ENCODE peak calls at places on chromosome 9, in five cellular contexts. U is fibroblast of mammary gland, P is dorsolateral prefrontal cortex, K is mammary epithelial cell, C is heart right ventricle. T is an unnamed sample.
A peak's percentile ranks its signal among the peaks of the same experiment; 100 is the strongest.

GRCh38 chr9:123387686-123388085 is 31.7 kb downstream of the CRB2 start:
- DNase-seq in U (no peak), P (no peak), K (no peak), C (no peak), T (no peak)

GRCh38 chr9:33795281-33795680 is at the start of gene PRSS3:
- DNase-seq in U (no peak), P (no peak), K (no peak), C (no peak), T (no peak)

GRCh38 chr9:136385015-136385414 is 11.5 kb upstream of the CARD9 start:
- DNase-seq in U (no peak), P (no peak), K (no peak), C (no peak), T (no peak)

GRCh38 chr9:128946945-128947422 is 419 bp downstream of the DOLK start:
- DNase-seq in U (peak; percentile 38), P (peak; percentile 50), K (peak; percentile 30), C (peak; percentile 21), T (no peak)

GRCh38 chr9:88587182-88587581 is 52.2 kb downstream of the NXNL2 start:
- DNase-seq in U (peak; percentile 64), P (no peak), K (no peak), C (no peak), T (no peak)

GRCh38 chr9:111036946-111037743 is 1.1 kb downstream of the LPAR1 start:
- DNase-seq in U (peak; percentile 56), P (no peak), K (peak; percentile 32), C (no peak), T (no peak)

GRCh38 chr9:100028201-100028784 is 70.5 kb downstream of the ERP44 start:
- DNase-seq in U (peak; percentile 78), P (peak; percentile 62), K (peak; percentile 53), C (peak; percentile 50), T (peak; percentile 86)

GRCh38 chr9:122346478-122347347 is 24.1 kb upstream of the PTGS1 start:
- DNase-seq in U (no peak), P (peak; percentile 42), K (no peak), C (peak; percentile 70), T (peak; percentile 51)

GRCh38 chr9:103522409-103522808 is 527.3 kb downstream of the CYLC2 start:
- DNase-seq in U (no peak), P (no peak), K (no peak), C (no peak), T (no peak)

GRCh38 chr9:93677061-93677571 is 100.7 kb downstream of the PHF2 start:
- DNase-seq in U (no peak), P (peak; percentile 28), K (no peak), C (no peak), T (peak; percentile 12)

GRCh38 chr9:84990416-84990815 is 320.9 kb downstream of the NTRK2 start:
- DNase-seq in U (no peak), P (peak; percentile 74), K (peak; percentile 98), C (no peak), T (no peak)

GRCh38 chr9:111037744-111038335 is 430 bp downstream of the LPAR1 start:
- DNase-seq in U (peak; percentile 30), P (no peak), K (peak; percentile 48), C (peak; percentile 34), T (peak; percentile 63)

GRCh38 chr9:136762915-136763648 is 1.2 kb downstream of the LCN15 start:
- DNase-seq in U (peak; percentile 17), P (no peak), K (no peak), C (peak; percentile 69), T (peak; percentile 87)

GRCh38 chr9:72089461-72090130 is 29.2 kb upstream of the C9orf57 start:
- DNase-seq in U (no peak), P (no peak), K (no peak), C (no peak), T (no peak)

GRCh38 chr9:136079211-136079915 is 15.7 kb downstream of the NACC2 start:
- DNase-seq in U (no peak), P (no peak), K (no peak), C (peak; percentile 23), T (no peak)

GRCh38 chr9:123120953-123121352 is 87.5 kb downstream of the GPR21 start:
- DNase-seq in U (no peak), P (no peak), K (no peak), C (no peak), T (no peak)

GRCh38 chr9:2082802-2083201 is 67.7 kb downstream of the SMARCA2 start:
- DNase-seq in U (peak; percentile 31), P (no peak), K (no peak), C (no peak), T (no peak)

GRCh38 chr9:117103711-117104110 is 311.1 kb downstream of the ASTN2 start:
- DNase-seq in U (no peak), P (no peak), K (no peak), C (no peak), T (no peak)

GRCh38 chr9:84140535-84141101 is 160.0 kb downstream of the RMI1 start:
- DNase-seq in U (peak; percentile 14), P (no peak), K (no peak), C (peak; percentile 21), T (peak; percentile 51)

GRCh38 chr9:25681270-25681669 is 3.0 kb upstream of the TUSC1 start:
- DNase-seq in U (peak; percentile 77), P (no peak), K (peak; percentile 22), C (no peak), T (no peak)

GRCh38 chr9:10259668-10260067 is 353.1 kb downstream of the PTPRD start:
- DNase-seq in U (no peak), P (no peak), K (no peak), C (no peak), T (no peak)
- TF ChIP-seq CTCF in U (no peak), P (no peak), K (no peak), C (no peak), T (no peak)

GRCh38 chr9:38662763-38663593 is 42.6 kb upstream of the ANKRD18A start:
- DNase-seq in U (peak; percentile 16), P (peak; percentile 72), K (no peak), C (no peak), T (peak; percentile 28)
- TF ChIP-seq CTCF in U (peak; percentile 33), P (peak; percentile 53), K (peak; percentile 49), C (peak; percentile 8), T (no peak)

GRCh38 chr9:69811329-69811989 is 9.2 kb upstream of the CFAP95 start:
- DNase-seq in U (no peak), P (no peak), K (no peak), C (no peak), T (no peak)

GRCh38 chr9:69812068-69813000 is 8.3 kb upstream of the CFAP95 start:
- DNase-seq in U (no peak), P (no peak), K (no peak), C (no peak), T (no peak)

GRCh38 chr9:69806642-69807041 is 14.0 kb upstream of the CFAP95 start:
- DNase-seq in U (no peak), P (no peak), K (no peak), C (no peak), T (no peak)

GRCh38 chr9:69805962-69806633 is 14.5 kb upstream of the CFAP95 start:
- DNase-seq in U (no peak), P (no peak), K (no peak), C (no peak), T (no peak)

GRCh38 chr9:69809304-69809863 is 11.2 kb upstream of the CFAP95 start:
- DNase-seq in U (peak; percentile 32), P (no peak), K (peak; percentile 17), C (no peak), T (no peak)
- TF ChIP-seq CTCF in U (peak; percentile 43), P (no peak), K (peak; percentile 38), C (no peak), T (no peak)

DNA sequence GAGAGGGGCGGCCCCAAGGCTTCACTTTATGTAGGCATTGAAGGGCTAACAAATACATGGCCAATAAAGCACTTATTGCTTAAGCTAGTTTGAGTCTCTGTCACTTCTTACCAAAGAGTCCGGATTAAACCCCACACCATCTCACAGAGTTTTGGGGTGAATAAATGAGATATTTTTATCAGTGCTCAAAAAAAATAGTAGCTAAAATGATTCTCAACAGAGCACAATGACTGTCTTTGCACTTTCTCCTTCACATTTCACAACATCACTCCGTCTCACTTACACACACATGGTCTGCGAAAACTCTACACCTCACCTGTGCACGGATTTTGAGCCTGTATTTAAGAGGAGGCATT is 92.9 kb downstream of the LMX1B start:
- DNase-seq in U (no peak), P (no peak), K (no peak), C (no peak), T (no peak)
- TF ChIP-seq CTCF in U (no peak), P (no peak), K (no peak), C (no peak), T (peak; percentile 0)